ENCODE peak calls at places on chromosomes 13 and 19, in six cellular contexts. K is GM12892, D is H1, E is HepG2, Z is K562, S is GM12878. N is an unnamed sample.

GRCh38 chr13:97367427-97367826 is 66.5 kb upstream of the RAP2A start:
- DNase-seq in K (no peak), D (no peak), E (no peak), Z (no peak), S (no peak), N (no peak)

GRCh38 chr13:75485286-75486062 is 3.5 kb upstream of the TBC1D4 start:
- DNase-seq in K (no peak), D (no peak), E (peak), Z (no peak), S (no peak), N (no peak)

GRCh38 chr13:24661713-24662112 is 18.5 kb upstream of the ATP12A start:
- DNase-seq in D (no peak), K (no peak), E (no peak), S (no peak), Z (no peak), N (no peak)

GRCh38 chr19:11151181-11151580 is 4.4 kb downstream of the SPC24 start:
- DNase-seq in D (no peak), K (no peak), S (no peak), Z (no peak), E (no peak), N (no peak)

GRCh38 chr19:3785464-3785937 is 680 bp downstream of the MATK start:
- DNase-seq in S (no peak), D (no peak), K (no peak), Z (peak), E (no peak), N (no peak)

GRCh38 chr13:50403311-50403710 is 388.1 kb downstream of the KCNRG start:
- DNase-seq in E (peak), D (no peak), K (no peak), Z (no peak), S (no peak), N (no peak)

GRCh38 chr19:19459099-19459498 is 53.6 kb downstream of the GATAD2A start:
- DNase-seq in D (no peak), K (no peak), E (no peak), Z (no peak), S (no peak), N (no peak)

GRCh38 chr19:11787536-11787935 is 10.8 kb upstream of the ZNF491 start:
- DNase-seq in D (no peak), E (no peak), Z (no peak), K (no peak), S (no peak), N (no peak)

GRCh38 chr13:25980255-25980654 is 71.6 kb downstream of the SHISA2 start:
- DNase-seq in Z (peak), D (peak), K (no peak), S (no peak), E (peak), N (no peak)

GRCh38 chr13:60931858-60932546 is 483.6 kb downstream of the PCDH20 start:
- DNase-seq in S (no peak), E (peak), K (no peak), Z (no peak), D (no peak), N (no peak)

GRCh38 chr13:85108356-85108755 is 690.9 kb downstream of the SLITRK6 start:
- DNase-seq in S (no peak), D (no peak), E (no peak), K (no peak), Z (no peak), N (no peak)

GRCh38 chr19:42255766-42256750 is 1.1 kb upstream of the ERF start:
- DNase-seq in D (no peak), Z (peak), S (no peak), K (no peak), E (no peak), N (no peak)

GRCh38 chr19:33456845-33457220 is 64.8 kb downstream of the PEPD start:
- DNase-seq in Z (no peak), S (no peak), K (no peak), E (no peak), D (no peak), N (no peak)

GRCh38 chr13:97723655-97724054 is 229.8 kb upstream of the IPO5 start:
- DNase-seq in S (no peak), K (no peak), D (no peak), Z (no peak), E (no peak), N (no peak)

GRCh38 chr13:37640499-37640898 is 41.9 kb upstream of the POSTN start:
- DNase-seq in K (no peak), S (no peak), Z (peak), D (no peak), E (no peak), N (no peak)

GRCh38 chr19:7480222-7480974 is 8.4 kb downstream of the PEX11G start:
- DNase-seq in D (no peak), Z (peak), K (no peak), E (no peak), S (no peak), N (no peak)

GRCh38 chr19:55156202-55157063 is 1.1 kb downstream of the TNNI3 start:
- DNase-seq in S (no peak), E (peak), K (peak), D (no peak), Z (peak), N (peak)

GRCh38 chr13:113584870-113585671 is 518 bp downstream of the TFDP1 start:
- DNase-seq in S (no peak), D (no peak), Z (peak), K (peak), E (no peak), N (peak)

GRCh38 chr13:37869506-37869755 is 141 bp downstream of the TRPC4 start:
- DNase-seq in D (no peak), S (no peak), Z (no peak), E (no peak), K (no peak), N (no peak)

GRCh38 chr19:52296773-52297600 is at the start of gene ZNF480:
- DNase-seq in Z (peak), S (peak), E (peak), K (peak), D (peak), N (peak)

GRCh38 chr13:105627270-105627669 is 908.2 kb downstream of the EFNB2 start:
- DNase-seq in S (no peak), K (no peak), Z (no peak), E (no peak), D (no peak), N (no peak)

GRCh38 chr13:24187185-24187584 is 26.7 kb downstream of the SPATA13 start:
- DNase-seq in E (no peak), S (no peak), K (no peak), D (no peak), Z (no peak), N (no peak)

GRCh38 chr13:110520431-110521295 is 40.9 kb downstream of the RAB20 start:
- DNase-seq in Z (no peak), E (no peak), S (no peak), D (no peak), K (no peak), N (no peak)

GRCh38 chr19:11479470-11480080 is 1.3 kb downstream of the ELAVL3 start:
- DNase-seq in D (peak), S (no peak), Z (peak), E (peak), K (peak), N (no peak)

GRCh38 chr13:45102136-45102802 is 18.0 kb upstream of the GTF2F2 start:
- DNase-seq in S (no peak), E (no peak), Z (no peak), K (no peak), D (no peak), N (no peak)

GRCh38 chr19:294341-294818 is 3.2 kb upstream of the PLPP2 start:
- DNase-seq in E (no peak), D (no peak), S (no peak), Z (no peak), K (peak), N (no peak)

GRCh38 chr19:46863818-46864629 is 3.2 kb downstream of the ARHGAP35 start:
- DNase-seq in S (no peak), E (peak), K (no peak), Z (no peak), D (peak), N (no peak)

GRCh38 chr19:51959791-51960190 is 26.8 kb downstream of the ZNF350 start:
- DNase-seq in S (no peak), Z (no peak), D (no peak), E (no peak), K (no peak), N (no peak)

GRCh38 chr13:49633687-49634086 is 5.4 kb downstream of the ARL11 start:
- DNase-seq in E (no peak), D (no peak), S (no peak), K (no peak), Z (no peak), N (no peak)

GRCh38 chr19:1410136-1410786 is 2.9 kb downstream of the DAZAP1 start:
- DNase-seq in K (no peak), Z (peak), E (no peak), S (no peak), D (no peak), N (no peak)
- TF ChIP-seq TAF1 in K (no peak), Z (no peak), E (no peak), S (no peak), D (no peak), N (no peak)

DNA sequence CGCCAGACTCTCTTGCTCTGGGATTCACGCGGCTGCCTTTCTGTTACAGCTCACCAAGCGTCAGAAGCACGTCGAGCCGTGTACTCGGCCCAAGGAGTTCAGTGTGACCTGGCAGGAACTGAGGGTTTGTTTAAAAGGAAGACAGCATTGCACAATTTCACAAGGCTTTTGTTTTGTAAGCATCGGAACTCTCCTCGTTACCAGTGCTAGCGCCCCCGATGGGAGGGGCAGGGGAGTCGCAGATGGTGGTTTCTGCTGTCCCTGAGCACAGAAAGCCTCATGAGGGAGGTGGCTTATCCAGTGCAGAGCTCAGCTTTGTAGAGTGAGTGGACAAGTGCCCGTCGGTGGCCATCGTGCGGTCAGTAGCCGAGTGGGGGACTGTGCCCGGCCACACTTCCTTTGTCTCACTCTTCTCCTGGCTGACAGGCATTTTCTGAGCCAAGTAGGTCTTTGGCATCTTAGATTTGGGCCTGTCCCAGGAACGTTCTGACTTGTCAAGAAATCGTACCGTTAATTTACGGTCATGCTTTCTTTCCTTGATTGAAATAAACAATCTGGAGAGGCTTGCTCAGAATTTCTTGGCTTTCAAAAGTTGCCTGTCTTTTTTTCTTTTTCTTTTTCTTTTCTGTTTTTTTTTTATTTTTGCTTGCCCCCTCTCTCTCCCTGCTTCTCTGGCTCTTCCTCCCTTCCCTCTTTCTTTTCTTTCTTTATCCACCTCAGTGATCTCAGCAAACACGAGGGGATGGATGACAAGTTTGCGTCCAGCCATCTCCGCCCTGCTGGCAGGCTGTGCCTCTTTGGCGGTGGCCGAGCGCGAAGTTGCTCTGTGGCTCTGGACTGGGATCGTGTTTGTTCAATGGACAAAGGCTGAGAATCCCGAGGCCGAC is 7.7 kb downstream of the KDM4B start:
- DNase-seq in S (no peak), D (no peak), K (no peak), E (peak), Z (peak), N (no peak)
- TF ChIP-seq POLR2A in S (no peak), D (no peak), K (no peak), E (no peak), Z (no peak), N (no peak)

GRCh38 chr13:43478178-43478577 is 308.6 kb downstream of the ENOX1 start:
- DNase-seq in E (no peak), K (no peak), Z (no peak), D (no peak), S (no peak), N (no peak)
- TF ChIP-seq TAF1 in E (no peak), K (no peak), Z (no peak), D (no peak), S (no peak), N (no peak)

GRCh38 chr19:49356382-49356781 is 5.8 kb downstream of the TEAD2 start:
- DNase-seq in E (no peak), D (no peak), S (no peak), K (no peak), Z (no peak), N (no peak)
- TF ChIP-seq POLR2A in E (no peak), D (peak), S (no peak), K (no peak), Z (no peak), N (no peak)

DNA sequence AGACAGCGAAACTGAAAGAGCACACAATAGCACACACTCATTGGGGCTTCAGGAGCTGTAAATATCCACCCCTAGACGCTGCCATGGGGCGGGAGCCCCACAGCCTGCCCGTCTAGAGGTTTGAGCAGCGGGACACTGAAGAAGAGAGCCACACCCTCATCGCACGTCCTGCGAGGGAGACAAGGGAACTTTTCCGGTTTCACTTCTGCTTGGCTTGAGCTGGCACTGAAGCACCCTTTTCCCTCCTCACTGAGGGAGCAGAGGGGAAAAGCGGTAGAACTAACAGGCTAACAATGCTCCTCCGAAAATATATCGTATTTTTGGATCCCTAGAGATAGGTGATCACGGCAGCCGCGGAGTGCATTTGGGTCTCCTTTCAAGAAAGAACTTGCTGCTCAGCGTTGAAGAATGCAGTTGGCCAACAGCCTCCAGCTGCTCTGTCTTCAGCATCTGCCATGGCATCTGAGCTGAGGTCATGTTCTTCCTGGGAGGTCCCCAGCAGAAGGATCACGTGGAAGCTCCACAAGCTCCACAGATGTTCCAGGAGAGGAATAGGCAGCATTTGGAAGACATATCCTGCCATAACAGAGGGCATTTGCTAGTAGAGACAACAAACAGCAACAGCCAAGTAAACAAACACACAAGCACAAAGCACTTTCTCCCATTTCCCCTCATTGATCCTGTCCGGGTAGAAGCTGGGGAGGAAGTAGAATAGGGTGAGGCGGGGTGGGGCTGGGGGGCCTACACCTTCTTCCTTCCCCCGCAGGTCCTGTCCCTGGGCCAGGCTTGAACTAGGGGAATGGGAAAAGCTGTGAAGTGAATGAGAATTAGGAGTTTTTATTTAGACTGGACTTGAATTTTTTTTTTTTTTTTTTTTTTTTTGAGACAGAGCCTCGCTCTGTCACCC is 44.8 kb upstream of the ALOX5AP start:
- DNase-seq in D (no peak), E (no peak), K (no peak), Z (peak), S (no peak), N (no peak)
- TF ChIP-seq TAF1 in D (no peak), E (no peak), K (no peak), Z (no peak), S (no peak), N (no peak)